ENCODE peak calls at places on chromosome 17, in seven cellular contexts. X is GM23248; R is CD8-positive, alpha-beta T cell; I is fibroblast of lung; T is Caco-2; M is breast epithelium; L is body of pancreas. F is an unnamed sample. For H3K4me1, the result is how much of the 10 kb centered on the place peaks cover.

GRCh38 chr17:76417499-76418143 is 33.2 kb downstream of the SPHK1 start:
- DNase-seq in X (no peak), R (no peak), I (no peak), T (no peak), M (no peak), L (peak), F (no peak)

GRCh38 chr17:77366558-77367245 is 225.9 kb downstream of the SEC14L1 start:
- DNase-seq in X (peak), R (no peak), I (peak), T (no peak), M (no peak), L (peak), F (no peak)

GRCh38 chr17:968812-969766 is 10.5 kb downstream of the NXN start:
- DNase-seq in X (peak), R (no peak), I (no peak), T (peak), M (no peak), L (no peak), F (no peak)

GRCh38 chr17:41544497-41544896 is 16.4 kb upstream of the KRT19 start:
- DNase-seq in X (no peak), R (no peak), I (no peak), T (peak), M (no peak), L (peak), F (no peak)

GRCh38 chr17:5097101-5097834 is 14.4 kb downstream of the ZNF232 start:
- DNase-seq in X (no peak), R (peak), I (no peak), T (no peak), M (no peak), L (peak), F (peak)

GRCh38 chr17:56112086-56112485 is 41.2 kb upstream of the ANKFN1 start:
- DNase-seq in X (peak), R (no peak), I (peak), T (no peak), M (no peak), L (no peak), F (no peak)

GRCh38 chr17:61536417-61536955 is 54.5 kb downstream of the NACA2 start:
- DNase-seq in X (no peak), R (no peak), I (peak), T (no peak), M (no peak), L (no peak), F (no peak)

GRCh38 chr17:55167024-55167721 is 97.6 kb upstream of the HLF start:
- DNase-seq in X (no peak), R (no peak), I (no peak), T (no peak), M (no peak), L (no peak), F (no peak)

GRCh38 chr17:49002331-49002730 is 5.1 kb downstream of the IGF2BP1 start:
- DNase-seq in X (no peak), R (no peak), I (no peak), T (no peak), M (no peak), L (no peak), F (no peak)

GRCh38 chr17:45433136-45433535 is 466 bp upstream of the ARHGAP27 start:
- DNase-seq in X (peak), R (no peak), I (no peak), T (no peak), M (no peak), L (no peak), F (no peak)

GRCh38 chr17:66943484-66943883 is 21.0 kb upstream of the CACNG4 start:
- DNase-seq in X (no peak), R (no peak), I (no peak), T (no peak), M (no peak), L (no peak), F (no peak)

GRCh38 chr17:27596571-27597187 is 34.3 kb upstream of the LGALS9 start:
- DNase-seq in X (no peak), R (no peak), I (no peak), T (no peak), M (no peak), L (peak), F (no peak)

GRCh38 chr17:73772107-73772705 is 128.0 kb upstream of the SDK2 start:
- DNase-seq in X (no peak), R (no peak), I (peak), T (no peak), M (no peak), L (no peak), F (no peak)

GRCh38 chr17:9473716-9474115 is 101.9 kb downstream of the STX8 start:
- DNase-seq in X (peak), R (no peak), I (peak), T (no peak), M (no peak), L (no peak), F (no peak)

GRCh38 chr17:21190078-21190477 is 23.9 kb downstream of the TMEM11 start:
- DNase-seq in X (no peak), R (no peak), I (no peak), T (no peak), M (no peak), L (no peak), F (no peak)

GRCh38 chr17:2814499-2815341 is 18.5 kb downstream of the RAP1GAP2 start:
- DNase-seq in X (no peak), R (peak), I (no peak), T (no peak), M (no peak), L (no peak), F (peak)

GRCh38 chr17:66777689-66778225 is 57.2 kb upstream of the CACNG5 start:
- DNase-seq in X (peak), R (no peak), I (no peak), T (no peak), M (no peak), L (no peak), F (no peak)

GRCh38 chr17:82860606-82861392 is 21.0 kb upstream of the ZNF750 start:
- DNase-seq in X (no peak), R (no peak), I (no peak), T (no peak), M (no peak), L (no peak), F (no peak)

GRCh38 chr17:16617481-16618060 is 36.1 kb downstream of the ZNF624 start:
- DNase-seq in X (no peak), R (no peak), I (no peak), T (no peak), M (no peak), L (no peak), F (no peak)

GRCh38 chr17:31908386-31908785 is 6.9 kb upstream of the UTP6 start:
- DNase-seq in X (no peak), R (no peak), I (no peak), T (no peak), M (no peak), L (no peak), F (no peak)

GRCh38 chr17:79952265-79952877 is 83.3 kb downstream of the TBC1D16 start:
- DNase-seq in X (no peak), R (no peak), I (no peak), T (no peak), M (peak), L (peak), F (no peak)

GRCh38 chr17:61389670-61390478 is 9.8 kb upstream of the TBX2 start:
- DNase-seq in X (peak), R (peak), I (peak), T (peak), M (no peak), L (peak), F (no peak)

GRCh38 chr17:21199311-21199710 is 14.7 kb downstream of the TMEM11 start:
- DNase-seq in X (peak), R (no peak), I (no peak), T (no peak), M (no peak), L (no peak), F (no peak)

GRCh38 chr17:27569884-27570577 is 61.0 kb upstream of the LGALS9 start:
- DNase-seq in X (no peak), R (no peak), I (no peak), T (peak), M (no peak), L (peak), F (no peak)

GRCh38 chr17:46143827-46144236 is 49.4 kb downstream of the KANSL1 start:
- DNase-seq in X (no peak), R (no peak), I (no peak), T (no peak), M (no peak), L (no peak), F (no peak)

GRCh38 chr17:49952912-49953497 is 16.0 kb upstream of the DLX4 start:
- DNase-seq in X (no peak), R (no peak), I (no peak), T (no peak), M (no peak), L (no peak), F (no peak)

GRCh38 chr17:69018022-69018615 is 42.6 kb downstream of the ABCA9 start:
- DNase-seq in X (no peak), R (no peak), I (no peak), T (no peak), M (no peak), L (no peak), F (no peak)

GRCh38 chr17:65078441-65079160 is 22.1 kb upstream of the GNA13 start:
- DNase-seq in X (peak), R (no peak), I (peak), T (no peak), M (no peak), L (no peak), F (no peak)

GRCh38 chr17:69525920-69526841 is 111.7 kb downstream of the MAP2K6 start:
- DNase-seq in X (peak), R (no peak), I (peak), T (peak), M (no peak), L (peak), F (no peak)

GRCh38 chr17:77269696-77270681 is 129.2 kb downstream of the SEC14L1 start:
- DNase-seq in X (no peak), R (no peak), I (no peak), T (no peak), M (no peak), L (no peak), F (no peak)

GRCh38 chr17:8839410-8839935 is 28.0 kb downstream of the PIK3R6 start:
- DNase-seq in X (no peak), R (peak), I (no peak), T (no peak), M (no peak), L (no peak), F (no peak)

GRCh38 chr17:31216053-31216751 is 80.8 kb downstream of the OMG start:
- DNase-seq in X (peak), R (no peak), I (peak), T (peak), M (no peak), L (no peak), F (no peak)

GRCh38 chr17:80453980-80454556 is 22.3 kb downstream of the NPTX1 start:
- DNase-seq in X (no peak), R (no peak), I (peak), T (peak), M (no peak), L (no peak), F (no peak)

GRCh38 chr17:50712641-50713296 is 5.1 kb upstream of the ANKRD40 start:
- DNase-seq in X (no peak), R (no peak), I (no peak), T (no peak), M (no peak), L (no peak), F (no peak)

GRCh38 chr17:9285602-9286001 is 264.3 kb downstream of the NTN1 start:
- DNase-seq in X (peak), R (no peak), I (no peak), T (no peak), M (no peak), L (no peak), F (no peak)

GRCh38 chr17:43169561-43170139 is 1.4 kb upstream of the NBR1 start:
- DNase-seq in X (peak), R (no peak), I (peak), T (peak), M (peak), L (peak), F (no peak)

GRCh38 chr17:64250211-64250835 is 12.7 kb downstream of the TEX2 start:
- DNase-seq in X (no peak), R (no peak), I (no peak), T (no peak), M (no peak), L (peak), F (no peak)

GRCh38 chr17:41540921-41541625 is 13.0 kb upstream of the KRT19 start:
- DNase-seq in X (peak), R (no peak), I (no peak), T (no peak), M (no peak), L (no peak), F (no peak)

GRCh38 chr17:59751955-59752413 is 44.5 kb downstream of the VMP1 start:
- DNase-seq in X (peak), R (no peak), I (no peak), T (no peak), M (no peak), L (no peak), F (no peak)
- H3K4me1 ChIP-seq in X (half or more), R (under half), I (under half), T (under half), M (under half), L (under half), F (under half)

GRCh38 chr17:7038025-7038862 is 2.4 kb downstream of the SLC16A13 start:
- DNase-seq in X (no peak), R (no peak), I (no peak), T (no peak), M (no peak), L (no peak), F (no peak)

GRCh38 chr17:7043195-7043543 is 723 bp downstream of the SLC16A11 start:
- DNase-seq in X (no peak), R (no peak), I (no peak), T (no peak), M (no peak), L (no peak), F (no peak)

GRCh38 chr17:7043544-7044268 is at the start of gene SLC16A11:
- DNase-seq in X (peak), R (peak), I (no peak), T (peak), M (no peak), L (peak), F (peak)

GRCh38 chr17:7042507-7043194 is 1.2 kb downstream of the SLC16A11 start:
- DNase-seq in X (no peak), R (peak), I (no peak), T (no peak), M (no peak), L (no peak), F (peak)

DNA sequence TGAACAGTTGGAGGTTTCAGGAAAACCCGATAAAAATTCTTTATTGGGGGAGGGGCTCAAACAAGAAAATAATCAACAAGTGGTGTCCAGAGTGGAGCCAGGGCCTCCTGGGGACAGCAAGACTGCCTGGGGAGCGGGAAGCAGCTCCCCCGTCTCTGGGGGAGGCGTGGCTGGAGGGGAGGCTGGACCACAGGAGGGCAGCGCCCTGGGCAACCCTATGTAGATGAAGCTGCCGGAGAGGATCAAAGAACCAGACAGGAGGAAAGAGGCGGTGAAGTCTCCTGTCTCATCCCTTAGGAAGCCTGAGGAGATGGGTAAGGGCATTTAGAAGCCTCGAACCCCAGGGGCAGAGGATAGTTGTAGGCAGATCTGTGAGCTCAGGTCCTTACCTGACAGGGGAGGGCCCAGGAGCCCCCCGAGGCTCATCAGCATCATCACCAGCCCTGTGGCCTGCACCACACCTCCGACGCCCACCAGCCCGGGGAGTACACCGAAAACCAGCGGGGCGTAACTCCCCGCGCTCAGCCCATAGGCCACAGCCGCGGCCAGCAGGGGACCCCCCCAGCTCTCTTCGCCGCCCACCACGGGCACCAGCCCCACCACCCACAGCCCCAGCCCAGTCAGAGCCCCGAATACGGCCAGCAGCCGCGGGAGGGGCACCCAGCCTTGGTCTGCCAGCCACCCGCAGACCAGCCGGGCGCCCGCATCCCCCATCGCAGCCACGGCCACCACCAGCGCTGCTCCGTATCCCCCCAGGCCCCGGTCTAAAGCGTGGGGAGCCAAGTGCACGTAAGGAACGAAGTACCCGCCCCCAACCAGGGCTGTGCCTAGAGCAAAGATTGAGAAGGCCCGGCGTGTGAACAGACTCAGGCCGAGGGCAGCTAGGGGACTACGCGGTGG is 2.0 kb downstream of the SLC16A11 start:
- DNase-seq in X (no peak), R (peak), I (no peak), T (no peak), M (no peak), L (no peak), F (peak)
- H3K4me3 ChIP-seq in X (no peak), R (peak), I (no peak), T (no peak), M (peak), L (no peak), F (peak)

GRCh38 chr17:39927928-39928867 is 666 bp downstream of the LRRC3C start:
- DNase-seq in X (peak), R (no peak), I (no peak), T (peak), M (no peak), L (peak), F (no peak)
- H3K4me1 ChIP-seq in X (half or more), R (under half), I (under half), T (under half), M (under half), L (under half), F (under half)

DNA sequence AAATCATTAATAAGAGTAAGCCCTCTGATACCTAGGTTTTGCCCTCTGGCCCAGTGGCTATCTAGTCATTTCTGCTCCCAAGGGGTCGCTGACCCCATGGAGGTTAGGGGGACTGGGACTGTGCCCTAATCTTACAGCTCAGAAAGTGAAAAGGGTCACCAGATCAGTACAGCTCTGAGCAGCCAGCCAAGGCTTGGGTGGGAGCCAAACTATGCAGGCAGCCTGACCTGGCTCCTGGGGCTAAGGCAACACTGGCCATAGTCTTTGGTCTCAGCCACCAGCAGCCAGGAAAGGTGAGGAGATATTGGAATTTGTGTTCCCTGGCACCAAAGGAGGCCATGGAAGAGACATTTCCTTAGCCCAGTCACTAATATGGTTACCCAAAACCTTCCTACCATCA is 67.6 kb downstream of the ASIC2 start:
- DNase-seq in X (no peak), R (no peak), I (no peak), T (no peak), M (no peak), L (peak), F (no peak)
- H3K4me3 ChIP-seq in X (no peak), R (no peak), I (no peak), T (no peak), M (no peak), L (no peak), F (no peak)

DNA sequence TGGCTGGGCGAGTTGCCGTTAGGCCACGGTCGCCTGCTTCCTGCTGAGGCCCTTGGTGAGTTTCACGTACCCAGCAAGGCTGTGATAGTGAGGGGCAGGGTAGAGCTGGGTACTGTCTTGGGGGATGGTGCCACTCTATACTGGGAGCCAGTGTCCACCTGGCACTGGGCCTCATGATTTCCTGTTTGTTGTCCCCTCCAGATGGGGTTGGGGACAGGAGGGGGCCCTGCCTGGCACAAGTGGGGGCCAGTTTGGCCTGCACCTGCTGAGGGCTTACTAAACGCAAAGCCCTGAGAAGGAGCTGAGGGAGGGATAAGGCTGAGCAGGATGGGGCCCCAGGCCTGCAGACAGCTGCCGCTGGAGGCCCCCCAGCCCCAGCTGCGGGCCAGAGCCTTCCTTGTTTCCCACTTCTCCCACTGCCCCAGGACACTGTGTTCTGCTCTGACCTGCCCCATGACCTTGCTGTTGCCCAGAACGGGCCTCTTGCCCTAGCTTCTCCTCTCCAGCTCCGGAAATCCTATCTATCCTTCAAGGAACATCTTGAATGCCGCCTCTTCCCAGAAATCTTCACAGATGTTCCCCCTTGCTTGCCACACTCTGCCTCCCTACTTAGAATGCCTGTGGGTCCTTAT is 25.4 kb downstream of the GJD3 start:
- DNase-seq in X (no peak), R (no peak), I (no peak), T (no peak), M (no peak), L (no peak), F (no peak)
- H3K4me1 ChIP-seq in X (under half), R (half or more), I (under half), T (under half), M (under half), L (half or more), F (under half)

DNA sequence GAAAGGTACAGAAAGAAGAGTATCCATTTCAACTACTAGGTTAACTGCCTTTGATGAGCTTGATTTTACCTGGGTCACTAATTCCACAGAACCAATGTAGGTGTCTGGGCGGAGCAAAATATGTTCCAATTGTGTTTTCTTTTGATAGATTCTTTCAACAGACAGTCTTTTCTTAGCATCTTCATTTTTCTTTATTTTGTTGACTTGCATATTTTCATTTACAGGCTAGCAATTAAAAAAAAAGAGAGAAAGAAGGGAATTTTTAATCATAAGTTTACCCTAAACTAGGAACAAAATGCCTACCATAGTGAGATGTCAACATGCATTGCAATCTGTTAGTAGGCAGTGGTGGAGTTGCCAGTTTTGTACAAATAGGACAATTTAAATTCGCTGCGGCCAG is 1.0 kb downstream of the TOP2A start:
- DNase-seq in X (no peak), R (no peak), I (no peak), T (no peak), M (no peak), L (no peak), F (no peak)
- H3K4me3 ChIP-seq in X (peak), R (no peak), I (peak), T (peak), M (no peak), L (no peak), F (peak)

GRCh38 chr17:29143894-29144293 is 36.3 kb downstream of the MYO18A start:
- DNase-seq in X (peak), R (no peak), I (no peak), T (peak), M (no peak), L (no peak), F (no peak)
- H3K4me1 ChIP-seq in X (under half), R (under half), I (under half), T (under half), M (under half), L (under half), F (under half)

GRCh38 chr17:7380855-7381683 is at the start of gene TNK1:
- DNase-seq in X (peak), R (no peak), I (no peak), T (peak), M (peak), L (peak), F (no peak)
- H3K4me3 ChIP-seq in X (peak), R (no peak), I (no peak), T (peak), M (peak), L (peak), F (no peak)